ENCODE peak calls at places on chromosomes 16 and 17, in eight cellular contexts. One of them, this sample, is unnamed.
A peak's percentile ranks its signal among the peaks of the same experiment; 100 is the strongest.

GRCh38 chr17:40176409-40177110 is 710 bp upstream of the RAPGEFL1 start:
- ATAC-seq in psoas muscle: no peak
- ATAC-seq in DND-41: no peak
- ATAC-seq in lower lobe of right lung: peak; percentile 83
- ATAC-seq in aorta: no peak
- ATAC-seq in HepG2: no peak
- ATAC-seq in RWPE2: peak; percentile 63
- ATAC-seq in GM23338: peak; percentile 3
- ATAC-seq in this sample: no peak

GRCh38 chr17:15456972-15457722 is 10.3 kb downstream of the CDRT4 start:
- ATAC-seq in psoas muscle: peak; percentile 87
- ATAC-seq in DND-41: peak; percentile 96
- ATAC-seq in lower lobe of right lung: peak; percentile 58
- ATAC-seq in aorta: peak; percentile 78
- ATAC-seq in HepG2: peak; percentile 34
- ATAC-seq in RWPE2: no peak
- ATAC-seq in GM23338: no peak
- ATAC-seq in this sample: peak; percentile 87

GRCh38 chr16:85093705-85094104 is 18.6 kb downstream of the CIBAR2 start:
- ATAC-seq in psoas muscle: no peak
- ATAC-seq in DND-41: no peak
- ATAC-seq in lower lobe of right lung: no peak
- ATAC-seq in aorta: no peak
- ATAC-seq in HepG2: peak; percentile 27
- ATAC-seq in RWPE2: no peak
- ATAC-seq in GM23338: no peak
- ATAC-seq in this sample: no peak

GRCh38 chr17:55314784-55315491 is 50.2 kb downstream of the HLF start:
- ATAC-seq in psoas muscle: no peak
- ATAC-seq in DND-41: no peak
- ATAC-seq in lower lobe of right lung: no peak
- ATAC-seq in aorta: no peak
- ATAC-seq in HepG2: no peak
- ATAC-seq in RWPE2: no peak
- ATAC-seq in GM23338: no peak
- ATAC-seq in this sample: no peak

GRCh38 chr17:53996896-53997295 is 174.2 kb downstream of the KIF2B start:
- ATAC-seq in psoas muscle: peak; percentile 87
- ATAC-seq in DND-41: no peak
- ATAC-seq in lower lobe of right lung: no peak
- ATAC-seq in aorta: no peak
- ATAC-seq in HepG2: no peak
- ATAC-seq in RWPE2: no peak
- ATAC-seq in GM23338: no peak
- ATAC-seq in this sample: no peak

GRCh38 chr16:30186782-30187555 is 3.6 kb downstream of the CORO1A start:
- ATAC-seq in psoas muscle: peak; percentile 58
- ATAC-seq in DND-41: no peak
- ATAC-seq in lower lobe of right lung: peak; percentile 37
- ATAC-seq in aorta: no peak
- ATAC-seq in HepG2: peak; percentile 41
- ATAC-seq in RWPE2: no peak
- ATAC-seq in GM23338: peak; percentile 60
- ATAC-seq in this sample: no peak

GRCh38 chr17:32227910-32228309 is 37.7 kb upstream of the RHBDL3 start:
- ATAC-seq in psoas muscle: no peak
- ATAC-seq in DND-41: no peak
- ATAC-seq in lower lobe of right lung: no peak
- ATAC-seq in aorta: no peak
- ATAC-seq in HepG2: no peak
- ATAC-seq in RWPE2: no peak
- ATAC-seq in GM23338: peak; percentile 93
- ATAC-seq in this sample: no peak

GRCh38 chr16:15993946-15994665 is 44.7 kb downstream of the ABCC1 start:
- ATAC-seq in psoas muscle: no peak
- ATAC-seq in DND-41: no peak
- ATAC-seq in lower lobe of right lung: no peak
- ATAC-seq in aorta: peak; percentile 77
- ATAC-seq in HepG2: no peak
- ATAC-seq in RWPE2: no peak
- ATAC-seq in GM23338: no peak
- ATAC-seq in this sample: no peak

GRCh38 chr17:76124582-76125390 is 16.3 kb downstream of the FOXJ1 start:
- ATAC-seq in psoas muscle: no peak
- ATAC-seq in DND-41: no peak
- ATAC-seq in lower lobe of right lung: no peak
- ATAC-seq in aorta: no peak
- ATAC-seq in HepG2: peak; percentile 20
- ATAC-seq in RWPE2: no peak
- ATAC-seq in GM23338: peak; percentile 36
- ATAC-seq in this sample: no peak

GRCh38 chr16:49914697-49915096 is 58.8 kb upstream of the ZNF423 start:
- ATAC-seq in psoas muscle: no peak
- ATAC-seq in DND-41: no peak
- ATAC-seq in lower lobe of right lung: no peak
- ATAC-seq in aorta: no peak
- ATAC-seq in HepG2: no peak
- ATAC-seq in RWPE2: no peak
- ATAC-seq in GM23338: no peak
- ATAC-seq in this sample: no peak

GRCh38 chr17:38588775-38589174 is 17.0 kb downstream of the SRCIN1 start:
- ATAC-seq in psoas muscle: no peak
- ATAC-seq in DND-41: no peak
- ATAC-seq in lower lobe of right lung: no peak
- ATAC-seq in aorta: no peak
- ATAC-seq in HepG2: no peak
- ATAC-seq in RWPE2: no peak
- ATAC-seq in GM23338: no peak
- ATAC-seq in this sample: no peak

GRCh38 chr16:14562691-14563491 is 67.2 kb downstream of the PARN start:
- ATAC-seq in psoas muscle: peak; percentile 86
- ATAC-seq in DND-41: peak; percentile 22
- ATAC-seq in lower lobe of right lung: peak; percentile 62
- ATAC-seq in aorta: peak; percentile 72
- ATAC-seq in HepG2: peak; percentile 87
- ATAC-seq in RWPE2: peak; percentile 89
- ATAC-seq in GM23338: peak; percentile 24
- ATAC-seq in this sample: peak; percentile 39

GRCh38 chr16:84386044-84386443 is 17.7 kb downstream of the ATP2C2 start:
- ATAC-seq in psoas muscle: no peak
- ATAC-seq in DND-41: no peak
- ATAC-seq in lower lobe of right lung: no peak
- ATAC-seq in aorta: no peak
- ATAC-seq in HepG2: no peak
- ATAC-seq in RWPE2: no peak
- ATAC-seq in GM23338: no peak
- ATAC-seq in this sample: no peak

GRCh38 chr16:81530296-81530721 is 85.7 kb downstream of the CMIP start:
- ATAC-seq in psoas muscle: no peak
- ATAC-seq in DND-41: no peak
- ATAC-seq in lower lobe of right lung: peak; percentile 12
- ATAC-seq in aorta: peak; percentile 23
- ATAC-seq in HepG2: no peak
- ATAC-seq in RWPE2: peak; percentile 68
- ATAC-seq in GM23338: no peak
- ATAC-seq in this sample: no peak

GRCh38 chr16:84538441-84538840 is 34.0 kb upstream of the MEAK7 start:
- ATAC-seq in psoas muscle: no peak
- ATAC-seq in DND-41: no peak
- ATAC-seq in lower lobe of right lung: no peak
- ATAC-seq in aorta: no peak
- ATAC-seq in HepG2: no peak
- ATAC-seq in RWPE2: no peak
- ATAC-seq in GM23338: no peak
- ATAC-seq in this sample: no peak

GRCh38 chr17:60089097-60089844 is 10.6 kb upstream of the HEATR6 start:
- ATAC-seq in psoas muscle: no peak
- ATAC-seq in DND-41: no peak
- ATAC-seq in lower lobe of right lung: no peak
- ATAC-seq in aorta: no peak
- ATAC-seq in HepG2: no peak
- ATAC-seq in RWPE2: no peak
- ATAC-seq in GM23338: no peak
- ATAC-seq in this sample: no peak

GRCh38 chr17:6467567-6467966 is 23.3 kb downstream of the PIMREG start:
- ATAC-seq in psoas muscle: no peak
- ATAC-seq in DND-41: no peak
- ATAC-seq in lower lobe of right lung: no peak
- ATAC-seq in aorta: no peak
- ATAC-seq in HepG2: no peak
- ATAC-seq in RWPE2: no peak
- ATAC-seq in GM23338: no peak
- ATAC-seq in this sample: no peak

GRCh38 chr16:3214904-3215600 is 19.9 kb downstream of the ZNF200 start:
- ATAC-seq in psoas muscle: no peak
- ATAC-seq in DND-41: peak; percentile 92
- ATAC-seq in lower lobe of right lung: no peak
- ATAC-seq in aorta: no peak
- ATAC-seq in HepG2: no peak
- ATAC-seq in RWPE2: no peak
- ATAC-seq in GM23338: no peak
- ATAC-seq in this sample: no peak

GRCh38 chr16:4937782-4938682 is 1.1 kb upstream of the PPL start:
- ATAC-seq in psoas muscle: peak; percentile 27
- ATAC-seq in DND-41: no peak
- ATAC-seq in lower lobe of right lung: peak; percentile 46
- ATAC-seq in aorta: no peak
- ATAC-seq in HepG2: peak; percentile 18
- ATAC-seq in RWPE2: peak; percentile 17
- ATAC-seq in GM23338: no peak
- ATAC-seq in this sample: no peak

GRCh38 chr17:31610301-31610910 is 218.9 kb downstream of the RAB11FIP4 start:
- ATAC-seq in psoas muscle: no peak
- ATAC-seq in DND-41: no peak
- ATAC-seq in lower lobe of right lung: no peak
- ATAC-seq in aorta: no peak
- ATAC-seq in HepG2: no peak
- ATAC-seq in RWPE2: no peak
- ATAC-seq in GM23338: peak; percentile 84
- ATAC-seq in this sample: no peak

GRCh38 chr17:38705523-38705802 is 390 bp downstream of the MLLT6 start:
- ATAC-seq in psoas muscle: no peak
- ATAC-seq in DND-41: no peak
- ATAC-seq in lower lobe of right lung: no peak
- ATAC-seq in aorta: no peak
- ATAC-seq in HepG2: no peak
- ATAC-seq in RWPE2: no peak
- ATAC-seq in GM23338: no peak
- ATAC-seq in this sample: no peak

GRCh38 chr16:5770118-5770517 is 672.5 kb upstream of the EEF2KMT start:
- ATAC-seq in psoas muscle: no peak
- ATAC-seq in DND-41: no peak
- ATAC-seq in lower lobe of right lung: no peak
- ATAC-seq in aorta: no peak
- ATAC-seq in HepG2: no peak
- ATAC-seq in RWPE2: no peak
- ATAC-seq in GM23338: no peak
- ATAC-seq in this sample: no peak

GRCh38 chr16:31537362-31537921 is 9.7 kb downstream of the AHSP start:
- ATAC-seq in psoas muscle: no peak
- ATAC-seq in DND-41: no peak
- ATAC-seq in lower lobe of right lung: peak; percentile 88
- ATAC-seq in aorta: no peak
- ATAC-seq in HepG2: peak; percentile 90
- ATAC-seq in RWPE2: no peak
- ATAC-seq in GM23338: peak; percentile 88
- ATAC-seq in this sample: no peak

GRCh38 chr17:7479389-7480192 is at the start of gene ZBTB4:
- ATAC-seq in psoas muscle: peak; percentile 8
- ATAC-seq in DND-41: peak; percentile 23
- ATAC-seq in lower lobe of right lung: peak; percentile 16
- ATAC-seq in aorta: no peak
- ATAC-seq in HepG2: peak; percentile 19
- ATAC-seq in RWPE2: no peak
- ATAC-seq in GM23338: peak; percentile 22
- ATAC-seq in this sample: peak; percentile 14
- H3K4me1 ChIP-seq in psoas muscle: peaks cover 58% of the 10 kb centered on the region
- H3K4me1 ChIP-seq in DND-41: peaks cover 40% of the 10 kb centered on the region
- H3K4me1 ChIP-seq in lower lobe of right lung: peaks cover 51% of the 10 kb centered on the region
- H3K4me1 ChIP-seq in aorta: no peaks in the 10 kb centered on the region
- H3K4me1 ChIP-seq in HepG2: peaks cover 72% of the 10 kb centered on the region
- H3K4me1 ChIP-seq in RWPE2: peaks cover 24% of the 10 kb centered on the region
- H3K4me1 ChIP-seq in GM23338: peaks cover 21% of the 10 kb centered on the region
- H3K4me1 ChIP-seq in this sample: peaks cover 39% of the 10 kb centered on the region

GRCh38 chr17:16972346-16972745 is 428 bp upstream of the TNFRSF13B start:
- ATAC-seq in psoas muscle: no peak
- ATAC-seq in DND-41: no peak
- ATAC-seq in lower lobe of right lung: no peak
- ATAC-seq in aorta: no peak
- ATAC-seq in HepG2: no peak
- ATAC-seq in RWPE2: no peak
- ATAC-seq in GM23338: no peak
- ATAC-seq in this sample: no peak

GRCh38 chr17:16975266-16975651 is 3.3 kb upstream of the TNFRSF13B start:
- ATAC-seq in psoas muscle: no peak
- ATAC-seq in DND-41: no peak
- ATAC-seq in lower lobe of right lung: no peak
- ATAC-seq in aorta: no peak
- ATAC-seq in HepG2: no peak
- ATAC-seq in RWPE2: no peak
- ATAC-seq in GM23338: no peak
- ATAC-seq in this sample: no peak

GRCh38 chr17:16975744-16976625 is 4.1 kb upstream of the TNFRSF13B start:
- ATAC-seq in psoas muscle: no peak
- ATAC-seq in DND-41: peak; percentile 87
- ATAC-seq in lower lobe of right lung: no peak
- ATAC-seq in aorta: no peak
- ATAC-seq in HepG2: no peak
- ATAC-seq in RWPE2: no peak
- ATAC-seq in GM23338: no peak
- ATAC-seq in this sample: no peak

GRCh38 chr17:16974569-16975265 is 2.8 kb upstream of the TNFRSF13B start:
- ATAC-seq in psoas muscle: no peak
- ATAC-seq in DND-41: no peak
- ATAC-seq in lower lobe of right lung: no peak
- ATAC-seq in aorta: no peak
- ATAC-seq in HepG2: no peak
- ATAC-seq in RWPE2: no peak
- ATAC-seq in GM23338: no peak
- ATAC-seq in this sample: no peak

GRCh38 chr17:16973760-16974540 is 2.0 kb upstream of the TNFRSF13B start:
- ATAC-seq in psoas muscle: no peak
- ATAC-seq in DND-41: no peak
- ATAC-seq in lower lobe of right lung: no peak
- ATAC-seq in aorta: no peak
- ATAC-seq in HepG2: no peak
- ATAC-seq in RWPE2: no peak
- ATAC-seq in GM23338: no peak
- ATAC-seq in this sample: no peak
- H3K4me1 ChIP-seq in psoas muscle: no peaks in the 10 kb centered on the region
- H3K4me1 ChIP-seq in DND-41: peaks cover 97% of the 10 kb centered on the region
- H3K4me1 ChIP-seq in lower lobe of right lung: no peaks in the 10 kb centered on the region
- H3K4me1 ChIP-seq in aorta: no peaks in the 10 kb centered on the region
- H3K4me1 ChIP-seq in HepG2: no peaks in the 10 kb centered on the region
- H3K4me1 ChIP-seq in RWPE2: no peaks in the 10 kb centered on the region
- H3K4me1 ChIP-seq in GM23338: no peaks in the 10 kb centered on the region
- H3K4me1 ChIP-seq in this sample: no peaks in the 10 kb centered on the region

GRCh38 chr16:88763502-88764053 is 21.4 kb downstream of the PIEZO1 start:
- ATAC-seq in psoas muscle: no peak
- ATAC-seq in DND-41: no peak
- ATAC-seq in lower lobe of right lung: peak; percentile 33
- ATAC-seq in aorta: no peak
- ATAC-seq in HepG2: peak; percentile 75
- ATAC-seq in RWPE2: no peak
- ATAC-seq in GM23338: peak; percentile 68
- ATAC-seq in this sample: no peak
- H3K4me1 ChIP-seq in psoas muscle: no peaks in the 10 kb centered on the region
- H3K4me1 ChIP-seq in DND-41: no peaks in the 10 kb centered on the region
- H3K4me1 ChIP-seq in lower lobe of right lung: peaks cover 91% of the 10 kb centered on the region
- H3K4me1 ChIP-seq in aorta: no peaks in the 10 kb centered on the region
- H3K4me1 ChIP-seq in HepG2: peaks cover 66% of the 10 kb centered on the region
- H3K4me1 ChIP-seq in RWPE2: peaks cover 13% of the 10 kb centered on the region
- H3K4me1 ChIP-seq in GM23338: peaks cover 19% of the 10 kb centered on the region
- H3K4me1 ChIP-seq in this sample: peaks cover 73% of the 10 kb centered on the region

GRCh38 chr16:73350707-73351452 is 303.0 kb upstream of the ZFHX3 start:
- ATAC-seq in psoas muscle: no peak
- ATAC-seq in DND-41: no peak
- ATAC-seq in lower lobe of right lung: no peak
- ATAC-seq in aorta: no peak
- ATAC-seq in HepG2: no peak
- ATAC-seq in RWPE2: no peak
- ATAC-seq in GM23338: no peak
- ATAC-seq in this sample: no peak
- H3K4me1 ChIP-seq in psoas muscle: no peaks in the 10 kb centered on the region
- H3K4me1 ChIP-seq in DND-41: no peaks in the 10 kb centered on the region
- H3K4me1 ChIP-seq in lower lobe of right lung: no peaks in the 10 kb centered on the region
- H3K4me1 ChIP-seq in aorta: no peaks in the 10 kb centered on the region
- H3K4me1 ChIP-seq in HepG2: no peaks in the 10 kb centered on the region
- H3K4me1 ChIP-seq in RWPE2: no peaks in the 10 kb centered on the region
- H3K4me1 ChIP-seq in GM23338: peaks cover under 1% of the 10 kb centered on the region
- H3K4me1 ChIP-seq in this sample: no peaks in the 10 kb centered on the region